ENCODE peak calls at places on chromosomes 11 and 22, in nine cellular contexts. D is colonic mucosa, R is neural progenitor cell, J is body of pancreas, N is tibial nerve, L is cardiac muscle cell, M is esophagus squamous epithelium, S is psoas muscle, A is tibial artery. Q is an unnamed sample.

GRCh38 chr11:106644824-106645223 is 373.5 kb downstream of the GUCY1A2 start:
- DNase-seq in J (no peak), D (no peak), S (no peak), N (no peak), R (no peak), L (no peak), M (no peak), A (no peak), Q (no peak)

GRCh38 chr22:42262964-42263363 is 7.5 kb downstream of the TCF20 start:
- DNase-seq in A (no peak), S (no peak), R (no peak), J (no peak), M (no peak), D (no peak), N (no peak), L (no peak), Q (no peak)

GRCh38 chr11:67370351-67371076 is 2.9 kb downstream of the CLCF1 start:
- DNase-seq in N (no peak), S (no peak), J (no peak), L (no peak), D (no peak), R (peak; percentile 53), M (no peak), A (no peak), Q (peak; percentile 67)

GRCh38 chr11:43268161-43268560 is 43.6 kb upstream of the API5 start:
- DNase-seq in M (no peak), D (no peak), A (no peak), R (peak; percentile 17), J (peak; percentile 72), S (peak; percentile 50), L (no peak), N (no peak), Q (no peak)

GRCh38 chr22:42428025-42428424 is 4.2 kb downstream of the NFAM1 start:
- DNase-seq in D (no peak), A (no peak), M (no peak), N (no peak), S (no peak), J (no peak), R (no peak), L (no peak), Q (peak; percentile 73)

GRCh38 chr22:47094861-47095330 is 332.4 kb downstream of the TBC1D22A start:
- DNase-seq in A (no peak), R (no peak), S (no peak), M (no peak), N (no peak), J (no peak), L (no peak), D (no peak), Q (no peak)

GRCh38 chr11:1123970-1124369 is 33.8 kb upstream of the MUC5AC start:
- DNase-seq in S (peak; percentile 39), J (no peak), L (no peak), M (no peak), N (no peak), D (no peak), A (peak; percentile 42), R (no peak), Q (no peak)

GRCh38 chr11:76665921-76666351 is 4.6 kb downstream of the LRRC32 start:
- DNase-seq in R (no peak), J (no peak), A (no peak), L (no peak), S (no peak), D (no peak), N (peak; percentile 1), M (no peak), Q (peak; percentile 42)

GRCh38 chr11:84289381-84289906 is 1003.3 kb upstream of the CCDC90B start:
- DNase-seq in N (no peak), J (no peak), R (no peak), D (no peak), M (no peak), L (no peak), S (no peak), A (no peak), Q (no peak)

GRCh38 chr11:23226331-23226909 is 366.1 kb upstream of the CCDC179 start:
- DNase-seq in D (no peak), L (no peak), R (no peak), A (no peak), N (no peak), S (no peak), J (no peak), M (no peak), Q (no peak)

GRCh38 chr11:94002226-94002625 is 18.9 kb upstream of the HEPHL1 start:
- DNase-seq in S (no peak), J (no peak), L (no peak), D (no peak), M (no peak), A (no peak), N (no peak), R (no peak), Q (no peak)

GRCh38 chr11:69913591-69914285 is 94.5 kb upstream of the FGF3 start:
- DNase-seq in R (no peak), L (no peak), D (no peak), M (no peak), S (peak; percentile 42), J (no peak), A (peak; percentile 47), N (no peak), Q (peak; percentile 37)

GRCh38 chr22:28064941-28065340 is 145.9 kb upstream of the PITPNB start:
- DNase-seq in A (no peak), S (no peak), R (no peak), M (no peak), D (no peak), N (no peak), L (no peak), J (no peak), Q (no peak)
- H3K4me3 ChIP-seq in A (no peak overlapping the region), S (no peak overlapping the region), R (no peak overlapping the region), M (no peak overlapping the region), D (no peak overlapping the region), N (no peak overlapping the region), L (no peak overlapping the region), J (no peak overlapping the region), Q (no peak overlapping the region)

GRCh38 chr11:86941077-86941870 is 13.9 kb downstream of the FZD4 start:
- DNase-seq in N (no peak), R (no peak), L (no peak), S (no peak), J (no peak), D (no peak), A (no peak), M (no peak), Q (no peak)
- H3K4me3 ChIP-seq in N (no peak overlapping the region), R (no peak overlapping the region), L (no peak overlapping the region), S (peak overlapping the region; percentile 57), J (no peak overlapping the region), D (no peak overlapping the region), A (no peak overlapping the region), M (no peak overlapping the region), Q (no peak overlapping the region)

GRCh38 chr22:44328762-44329161 is 16.0 kb upstream of the SHISAL1 start:
- DNase-seq in R (no peak), D (no peak), L (no peak), N (no peak), S (no peak), J (no peak), A (no peak), M (no peak), Q (no peak)

GRCh38 chr22:44325718-44326548 is 13.2 kb upstream of the SHISAL1 start:
- DNase-seq in R (peak; percentile 38), L (no peak), J (no peak), S (no peak), A (no peak), N (no peak), D (no peak), M (no peak), Q (no peak)

GRCh38 chr22:44328326-44328725 is 15.6 kb upstream of the SHISAL1 start:
- DNase-seq in D (no peak), N (no peak), R (no peak), J (no peak), L (no peak), M (no peak), S (no peak), A (no peak), Q (no peak)

GRCh38 chr22:44329179-44329796 is 16.5 kb upstream of the SHISAL1 start:
- DNase-seq in L (no peak), N (no peak), D (no peak), M (no peak), R (no peak), J (no peak), S (no peak), A (no peak), Q (no peak)

DNA sequence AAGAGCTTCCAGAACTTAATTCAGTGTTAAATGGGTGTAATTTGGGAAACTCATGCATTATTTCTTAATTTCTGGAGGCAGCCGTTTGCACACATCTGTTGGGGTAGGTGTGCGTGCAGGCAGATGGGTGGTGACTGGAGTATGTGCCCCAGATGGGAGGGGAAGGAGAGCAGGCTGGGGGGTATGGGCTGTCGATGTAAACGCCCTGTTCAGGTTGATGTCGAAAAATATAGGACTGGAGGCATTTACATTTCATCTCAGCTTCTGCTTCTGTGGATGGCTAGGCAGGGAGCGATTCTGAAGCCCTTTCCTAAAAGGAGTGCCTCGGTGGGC is 13.8 kb upstream of the SHISAL1 start:
- DNase-seq in M (no peak), A (no peak), S (no peak), L (no peak), D (no peak), R (no peak), N (no peak), J (no peak), Q (no peak)
- H3K4me3 ChIP-seq in M (peak overlapping the region; percentile 41), A (peak overlapping the region; percentile 46), S (peak overlapping the region; percentile 59), L (no peak overlapping the region), D (peak overlapping the region; percentile 31), R (no peak overlapping the region), N (peak overlapping the region; percentile 48), J (no peak overlapping the region), Q (no peak overlapping the region)

DNA sequence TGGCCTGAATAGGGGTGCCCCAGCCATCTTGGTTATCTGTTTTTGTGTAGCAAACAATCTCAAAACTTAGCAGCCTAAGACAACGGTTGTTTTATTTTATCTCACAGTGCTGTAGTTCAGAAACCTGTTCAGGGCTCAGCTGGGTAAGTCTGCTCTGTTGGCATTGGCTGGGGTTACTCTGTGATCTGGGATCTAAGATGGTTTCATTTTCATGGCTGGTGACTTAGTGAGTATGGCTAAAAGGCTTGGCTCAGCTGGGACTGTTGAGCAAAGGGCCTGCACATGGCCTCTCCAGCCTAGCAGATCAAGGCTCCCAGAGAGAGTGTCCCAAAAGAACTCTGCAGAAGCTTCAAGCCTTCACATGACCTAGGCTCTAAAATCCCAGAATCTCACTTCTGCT is 60.8 kb upstream of the POU2AF1 start:
- DNase-seq in R (no peak), A (no peak), L (no peak), S (no peak), J (no peak), N (no peak), M (no peak), D (no peak), Q (no peak)
- H3K4me3 ChIP-seq in R (no peak overlapping the region), A (no peak overlapping the region), L (no peak overlapping the region), S (no peak overlapping the region), J (no peak overlapping the region), N (no peak overlapping the region), M (no peak overlapping the region), D (no peak overlapping the region), Q (no peak overlapping the region)

Q was measured in H7.